ENCODE peak calls at places on chromosomes 6 and 20, in seven cellular contexts. V is HEK293T, R is HepG2, Q is H1, F is HCT116, D is K562, Z is GM12878. H is an unnamed sample.

GRCh38 chr20:12207875-12208274 is 290.2 kb downstream of the BTBD3 start:
- DNase-seq in Q (peak; percentile 27), V (peak; percentile 32), F (peak; percentile 0), Z (no peak), R (peak; percentile 44), D (peak; percentile 12), H (peak; percentile 56)

GRCh38 chr6:137025786-137026730 is 18.7 kb downstream of the IL20RA start:
- DNase-seq in D (no peak), R (no peak), Z (peak; percentile 56), Q (no peak), V (no peak), F (no peak), H (no peak)

GRCh38 chr6:138038148-138038870 is 68.9 kb downstream of the PERP start:
- DNase-seq in V (no peak), F (no peak), Z (peak; percentile 9), Q (no peak), R (no peak), D (no peak), H (no peak)

GRCh38 chr20:44643596-44644383 is 7.7 kb downstream of the ADA start:
- DNase-seq in V (no peak), R (peak; percentile 47), F (no peak), D (no peak), Z (no peak), Q (peak; percentile 57), H (peak; percentile 45)

GRCh38 chr6:131780600-131780999 is 27.2 kb upstream of the ENPP1 start:
- DNase-seq in D (no peak), F (no peak), V (no peak), Z (no peak), R (no peak), Q (no peak), H (no peak)

GRCh38 chr6:160960067-160960466 is 31.5 kb upstream of the MAP3K4 start:
- DNase-seq in F (no peak), Z (no peak), Q (no peak), V (no peak), D (no peak), R (no peak), H (no peak)

GRCh38 chr6:29230666-29231065 is 60.0 kb downstream of the OR2J2 start:
- DNase-seq in V (no peak), Z (no peak), D (no peak), Q (no peak), R (no peak), F (no peak), H (no peak)

GRCh38 chr6:20757761-20758160 is 223.5 kb downstream of the CDKAL1 start:
- DNase-seq in R (no peak), Q (no peak), Z (no peak), F (no peak), D (no peak), V (no peak), H (no peak)

GRCh38 chr20:34621383-34622367 is 55.2 kb downstream of the PIGU start:
- DNase-seq in F (no peak), D (no peak), Z (no peak), R (peak; percentile 100), V (no peak), Q (no peak), H (no peak)

GRCh38 chr6:3524461-3524860 is 67.6 kb upstream of the SLC22A23 start:
- DNase-seq in R (no peak), F (no peak), V (no peak), D (no peak), Z (no peak), Q (no peak), H (no peak)

GRCh38 chr6:26478985-26479278 is 21.2 kb upstream of the BTN1A1 start:
- DNase-seq in Z (no peak), F (no peak), D (no peak), Q (no peak), V (no peak), R (no peak), H (no peak)

GRCh38 chr6:119484598-119484997 is 135.0 kb upstream of the MAN1A1 start:
- DNase-seq in R (no peak), Q (no peak), F (peak; percentile 95), Z (no peak), D (no peak), V (no peak), H (no peak)

GRCh38 chr6:26152226-26153101 is 65.2 kb downstream of the HFE start:
- DNase-seq in F (no peak), V (no peak), Z (no peak), R (peak; percentile 23), Q (no peak), D (no peak), H (no peak)

GRCh38 chr6:49409951-49410542 is 53.0 kb downstream of the MMUT start:
- DNase-seq in F (peak; percentile 54), R (peak; percentile 59), Z (peak; percentile 8), Q (peak; percentile 25), D (peak; percentile 67), V (peak; percentile 62), H (peak; percentile 78)

GRCh38 chr6:131655951-131656350 is 18.8 kb downstream of the ENPP3 start:
- DNase-seq in Z (no peak), D (no peak), Q (no peak), F (no peak), V (no peak), R (no peak), H (no peak)

GRCh38 chr6:103215835-103216234 is 1643.9 kb downstream of the HACE1 start:
- DNase-seq in F (no peak), R (no peak), V (no peak), Q (no peak), D (no peak), Z (no peak), H (no peak)

GRCh38 chr20:61044499-61044898 is 207.6 kb upstream of the CDH4 start:
- DNase-seq in D (peak; percentile 43), V (peak; percentile 16), Q (no peak), R (no peak), Z (no peak), F (no peak), H (peak; percentile 43)

DNA sequence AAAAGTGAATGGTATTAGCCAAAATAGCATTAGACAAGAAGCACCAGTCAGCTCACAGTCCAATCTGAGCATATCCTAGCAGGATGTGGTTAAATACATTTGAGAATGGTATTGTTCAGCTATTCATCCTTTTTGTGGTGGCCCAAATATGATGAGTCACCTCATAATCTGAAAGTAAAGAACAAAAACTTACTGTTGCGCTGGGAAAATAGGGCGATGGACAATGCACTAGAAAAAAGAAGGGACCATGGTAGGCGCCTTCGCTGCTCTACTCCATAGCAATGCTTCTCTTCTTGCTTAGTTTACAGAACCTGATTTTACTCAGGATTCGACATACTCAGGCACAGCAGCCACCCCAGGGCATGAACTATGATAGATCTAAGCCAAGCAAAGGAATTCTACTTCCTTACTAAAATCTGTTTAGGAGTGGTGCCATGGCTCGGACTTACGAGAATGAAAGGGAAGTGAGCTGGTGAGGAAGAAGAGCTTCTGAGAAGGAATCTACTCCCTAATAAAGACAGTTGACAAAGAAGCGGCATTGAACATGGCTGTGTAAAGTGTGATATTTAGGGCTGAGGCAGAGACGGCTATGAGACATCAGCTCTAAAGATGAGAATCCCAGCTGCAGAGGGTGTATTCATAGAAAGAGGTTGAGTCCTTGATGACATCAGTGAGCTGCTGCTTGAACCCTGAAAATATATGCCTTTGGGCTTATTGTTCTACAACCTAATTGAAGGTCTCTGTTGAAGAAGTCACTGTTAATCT is 16.6 kb upstream of the FBXO9 start:
- DNase-seq in R (peak; percentile 38), Z (peak; percentile 40), D (no peak), Q (no peak), F (peak; percentile 54), V (no peak), H (no peak)
- TF ChIP-seq SP1 in R (no peak), Z (no peak), D (no peak), Q (no peak), F (peak; percentile 37), V (no peak), H (no peak)

GRCh38 chr6:100432136-100432535 is 32.6 kb downstream of the SIM1 start:
- DNase-seq in D (no peak), Q (no peak), R (no peak), V (no peak), Z (no peak), F (no peak), H (no peak)

GRCh38 chr6:100430962-100431361 is 33.8 kb downstream of the SIM1 start:
- DNase-seq in Q (no peak), F (no peak), D (no peak), V (no peak), Z (no peak), R (no peak), H (no peak)

GRCh38 chr6:100433726-100434435 is 30.8 kb downstream of the SIM1 start:
- DNase-seq in Z (no peak), V (no peak), R (no peak), D (no peak), F (no peak), Q (no peak), H (no peak)

GRCh38 chr6:100440935-100441334 is 23.8 kb downstream of the SIM1 start:
- DNase-seq in V (no peak), Z (no peak), R (no peak), Q (no peak), D (no peak), F (no peak), H (no peak)

GRCh38 chr6:100435299-100435698 is 29.4 kb downstream of the SIM1 start:
- DNase-seq in F (peak; percentile 19), V (no peak), Q (no peak), D (no peak), Z (no peak), R (no peak), H (no peak)
- TF ChIP-seq SP1 in F (no peak), V (no peak), Q (no peak), D (no peak), Z (no peak), R (no peak), H (no peak)

DNA sequence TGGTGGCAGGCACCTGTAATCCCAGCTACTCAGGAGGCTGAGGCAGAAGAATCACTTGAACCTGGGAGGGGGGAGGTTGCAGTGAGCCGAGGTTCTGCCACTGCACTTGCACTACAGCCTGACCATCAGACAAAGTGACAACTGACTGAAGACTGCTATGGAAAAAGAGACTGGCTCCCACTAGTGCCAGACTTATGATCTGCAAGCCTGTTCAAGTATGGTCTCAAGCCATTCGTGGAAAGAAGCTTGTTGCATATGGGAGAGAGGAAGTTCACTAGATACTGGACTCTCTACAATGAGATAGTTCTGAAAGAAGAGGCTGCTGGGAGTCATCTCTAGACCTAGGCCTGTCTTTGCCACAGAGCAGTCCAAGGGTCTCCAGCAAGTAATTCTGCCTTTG is 26.7 kb downstream of the MDN1 start:
- DNase-seq in Q (no peak), R (peak; percentile 52), V (peak; percentile 51), F (peak; percentile 8), Z (no peak), D (peak; percentile 21), H (no peak)
- TF ChIP-seq SP1 in Q (no peak), R (no peak), V (no peak), F (no peak), Z (no peak), D (no peak), H (no peak)

GRCh38 chr6:12749531-12750379 is 33.2 kb downstream of the PHACTR1 start:
- DNase-seq in Q (peak; percentile 25), D (no peak), F (no peak), Z (no peak), V (no peak), R (no peak), H (peak; percentile 76)

GRCh38 chr6:12748411-12748810 is 31.8 kb downstream of the PHACTR1 start:
- DNase-seq in V (no peak), Q (no peak), F (no peak), D (no peak), R (no peak), Z (no peak), H (no peak)

GRCh38 chr6:12751694-12752304 is 35.2 kb downstream of the PHACTR1 start:
- DNase-seq in V (peak; percentile 59), D (peak; percentile 65), Z (no peak), F (no peak), Q (no peak), R (peak; percentile 35), H (peak; percentile 86)

GRCh38 chr6:12750416-12750815 is 33.8 kb downstream of the PHACTR1 start:
- DNase-seq in V (no peak), D (no peak), F (no peak), Q (no peak), Z (no peak), R (no peak), H (no peak)

GRCh38 chr6:12748815-12749521 is 32.4 kb downstream of the PHACTR1 start:
- DNase-seq in V (no peak), F (no peak), Q (peak; percentile 57), R (no peak), Z (no peak), D (no peak), H (peak; percentile 78)
- TF ChIP-seq SP1 in V (no peak), F (no peak), Q (peak; percentile 100), R (no peak), Z (no peak), D (no peak), H (no peak)